ENCODE peak calls at places on chromosomes 6 and 20, in six cellular contexts. W is AG04449, J is thyroid gland, F is lower leg skin, S is mucosa of descending colon, N is cardiac fibroblast. Q is an unnamed sample.

GRCh38 chr6:45187841-45188240 is 140.3 kb upstream of the RUNX2 start:
- DNase-seq in N (peak), S (no peak), J (no peak), F (no peak), W (no peak), Q (peak)

GRCh38 chr6:116444092-116444491 is 17.1 kb upstream of the CALHM6 start:
- DNase-seq in W (no peak), N (peak), S (no peak), F (no peak), J (no peak), Q (no peak)

GRCh38 chr6:17086469-17086868 is 15.4 kb upstream of the STMND1 start:
- DNase-seq in S (no peak), N (peak), J (peak), W (peak), F (peak), Q (peak)

GRCh38 chr6:16684896-16685554 is 76.2 kb downstream of the ATXN1 start:
- DNase-seq in W (no peak), N (peak), J (no peak), F (no peak), S (no peak), Q (no peak)

GRCh38 chr6:142474446-142475289 is 172.9 kb downstream of the ADGRG6 start:
- DNase-seq in F (no peak), J (peak), S (no peak), N (peak), W (no peak), Q (peak)

GRCh38 chr20:60851826-60852704 is 400.0 kb upstream of the CDH4 start:
- DNase-seq in N (no peak), J (peak), S (no peak), F (peak), W (no peak), Q (no peak)

GRCh38 chr6:83432626-83433025 is 1.8 kb upstream of the ME1 start:
- DNase-seq in N (no peak), J (no peak), W (no peak), F (no peak), S (no peak), Q (no peak)

GRCh38 chr20:48708630-48709029 is 119.2 kb downstream of the PREX1 start:
- DNase-seq in N (no peak), J (no peak), W (no peak), S (no peak), F (no peak), Q (no peak)

GRCh38 chr6:6626227-6626626 is 37.7 kb downstream of the LY86 start:
- DNase-seq in W (no peak), F (no peak), N (no peak), S (no peak), J (no peak), Q (no peak)

GRCh38 chr20:46151936-46152335 is 33.8 kb downstream of the CD40 start:
- DNase-seq in F (no peak), J (no peak), W (no peak), N (no peak), S (no peak), Q (no peak)

GRCh38 chr6:15524736-15525401 is 138.0 kb downstream of the DTNBP1 start:
- DNase-seq in J (no peak), N (no peak), W (no peak), S (no peak), F (peak), Q (no peak)

GRCh38 chr20:19932170-19932667 is 84.9 kb upstream of the NAA20 start:
- DNase-seq in S (no peak), F (no peak), W (no peak), N (peak), J (no peak), Q (peak)

GRCh38 chr20:37096415-37097039 is 730 bp upstream of the RBL1 start:
- DNase-seq in W (no peak), S (no peak), N (no peak), F (peak), J (no peak), Q (no peak)

GRCh38 chr6:104566411-104566810 is 293.3 kb downstream of the HACE1 start:
- DNase-seq in F (no peak), N (peak), J (no peak), S (no peak), W (no peak), Q (no peak)

GRCh38 chr6:41498968-41499599 is 47.1 kb upstream of the FOXP4 start:
- DNase-seq in N (no peak), S (no peak), J (no peak), W (no peak), F (no peak), Q (no peak)

GRCh38 chr6:80638222-80639055 is 532.0 kb downstream of the BCKDHB start:
- DNase-seq in N (peak), J (peak), F (no peak), S (no peak), W (peak), Q (peak)

GRCh38 chr6:1608976-1609661 is 596 bp upstream of the FOXC1 start:
- DNase-seq in W (no peak), J (peak), S (no peak), F (peak), N (no peak), Q (no peak)

GRCh38 chr20:36154696-36155628 is at the start of gene EPB41L1:
- DNase-seq in N (no peak), J (no peak), S (no peak), W (no peak), F (peak), Q (peak)

GRCh38 chr6:137362878-137363804 is 131.1 kb downstream of the OLIG3 start:
- DNase-seq in N (no peak), W (no peak), F (no peak), J (no peak), S (no peak), Q (no peak)

GRCh38 chr6:136403166-136403980 is 113.7 kb upstream of the BCLAF1 start:
- DNase-seq in F (no peak), S (no peak), W (peak), N (peak), J (no peak), Q (peak)

GRCh38 chr6:157519255-157520116 is 138.5 kb downstream of the ZDHHC14 start:
- DNase-seq in J (no peak), N (no peak), S (no peak), F (no peak), W (no peak), Q (no peak)

GRCh38 chr20:63005862-63006564 is 751 bp downstream of the BHLHE23 start:
- DNase-seq in F (no peak), W (no peak), S (no peak), N (peak), J (no peak), Q (peak)

GRCh38 chr6:21128601-21129000 is 464.9 kb upstream of the SOX4 start:
- DNase-seq in F (no peak), S (no peak), J (no peak), W (no peak), N (no peak), Q (no peak)

GRCh38 chr6:13980534-13980933 is 55.8 kb downstream of the RNF182 start:
- DNase-seq in W (no peak), F (no peak), N (no peak), S (no peak), J (no peak), Q (no peak)

GRCh38 chr20:57996465-57996864 is 232.0 kb downstream of the ANKRD60 start:
- DNase-seq in N (no peak), F (no peak), W (no peak), J (no peak), S (no peak), Q (no peak)

GRCh38 chr6:133814235-133814634 is 74.7 kb upstream of the TCF21 start:
- DNase-seq in F (no peak), W (no peak), N (no peak), J (no peak), S (no peak), Q (no peak)

GRCh38 chr20:36499723-36500501 is 41.4 kb upstream of the MYL9 start:
- DNase-seq in J (no peak), W (no peak), S (no peak), N (peak), F (no peak), Q (no peak)

GRCh38 chr6:122007366-122007765 is 392.1 kb upstream of the HSF2 start:
- DNase-seq in N (no peak), S (no peak), J (no peak), W (no peak), F (no peak), Q (peak)

GRCh38 chr6:161549977-161550655 is 276.3 kb upstream of the AGPAT4 start:
- DNase-seq in N (no peak), J (no peak), W (no peak), S (no peak), F (no peak), Q (no peak)
- TF ChIP-seq CTCF in N (no peak), J (no peak), W (no peak), S (no peak), F (no peak), Q (no peak)

GRCh38 chr6:74115674-74116073 is 419.7 kb downstream of the CD109 start:
- DNase-seq in N (peak), S (no peak), W (no peak), F (no peak), J (no peak), Q (peak)
- H3K4me3 ChIP-seq in N (no peak), S (no peak), W (no peak), F (no peak), J (no peak), Q (no peak)

GRCh38 chr6:46828939-46829338 is 35.8 kb downstream of the MEP1A start:
- DNase-seq in J (no peak), S (no peak), N (no peak), W (no peak), F (no peak), Q (no peak)
- TF ChIP-seq CTCF in J (no peak), S (no peak), N (no peak), W (no peak), F (no peak), Q (no peak)

DNA sequence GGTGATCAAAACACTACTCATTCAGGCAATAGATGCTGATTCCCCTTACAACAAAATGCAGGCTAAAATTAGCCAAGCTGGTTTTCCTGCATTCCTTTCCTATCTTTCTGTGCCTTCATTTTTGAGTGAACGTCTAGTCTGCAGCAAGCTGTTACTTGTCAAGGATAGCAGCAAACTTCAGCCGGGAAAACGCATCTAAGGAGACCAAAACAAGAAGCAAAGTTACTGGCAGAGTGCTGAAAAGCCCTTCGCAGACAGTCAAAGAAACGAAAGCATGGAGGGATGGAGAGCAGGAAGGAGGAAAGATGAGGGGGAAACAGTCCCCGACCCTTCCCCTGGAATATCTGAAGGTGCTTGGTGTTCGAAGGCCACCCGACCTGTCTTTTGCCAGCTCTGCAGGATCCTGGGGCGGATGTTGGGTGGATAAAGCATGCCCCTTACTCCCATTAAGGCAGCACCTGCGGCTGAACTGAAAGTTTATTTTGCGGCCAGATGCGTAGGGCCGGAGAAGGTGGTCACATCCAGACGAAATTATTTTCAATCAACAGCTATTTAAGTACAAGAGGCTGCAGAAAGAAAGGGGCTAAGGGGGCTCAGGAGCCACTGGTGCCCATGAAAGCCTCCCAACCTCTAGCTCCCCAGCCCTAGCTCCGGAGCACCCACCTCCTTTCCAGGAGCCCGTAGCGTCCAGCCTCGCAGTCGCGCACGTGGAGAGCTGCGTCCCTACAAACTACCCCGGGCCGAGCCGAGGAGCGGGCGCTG is 538 bp downstream of the FERMT1 start:
- DNase-seq in N (peak), S (no peak), F (no peak), W (no peak), J (peak), Q (peak)
- H3K4me3 ChIP-seq in N (peak), S (peak), F (peak), W (peak), J (peak), Q (peak)

GRCh38 chr6:37579444-37580067 is 79.9 kb upstream of the CCDC167 start:
- DNase-seq in S (no peak), W (no peak), N (no peak), J (no peak), F (no peak), Q (no peak)
- TF ChIP-seq CTCF in S (no peak), W (no peak), N (no peak), J (no peak), F (no peak), Q (no peak)

GRCh38 chr20:21100590-21101452 is 5.3 kb downstream of the LINC00237 start:
- DNase-seq in N (peak), W (no peak), J (no peak), F (no peak), S (no peak), Q (peak)

GRCh38 chr20:21102252-21102609 is 3.9 kb downstream of the LINC00237 start:
- DNase-seq in S (no peak), N (no peak), J (no peak), W (no peak), F (peak), Q (peak)

GRCh38 chr20:21101453-21102251 is 4.5 kb downstream of the LINC00237 start:
- DNase-seq in W (no peak), S (no peak), F (peak), N (no peak), J (no peak), Q (peak)

GRCh38 chr20:21102691-21103311 is 3.4 kb downstream of the LINC00237 start:
- DNase-seq in J (peak), S (peak), W (no peak), F (peak), N (no peak), Q (peak)

DNA sequence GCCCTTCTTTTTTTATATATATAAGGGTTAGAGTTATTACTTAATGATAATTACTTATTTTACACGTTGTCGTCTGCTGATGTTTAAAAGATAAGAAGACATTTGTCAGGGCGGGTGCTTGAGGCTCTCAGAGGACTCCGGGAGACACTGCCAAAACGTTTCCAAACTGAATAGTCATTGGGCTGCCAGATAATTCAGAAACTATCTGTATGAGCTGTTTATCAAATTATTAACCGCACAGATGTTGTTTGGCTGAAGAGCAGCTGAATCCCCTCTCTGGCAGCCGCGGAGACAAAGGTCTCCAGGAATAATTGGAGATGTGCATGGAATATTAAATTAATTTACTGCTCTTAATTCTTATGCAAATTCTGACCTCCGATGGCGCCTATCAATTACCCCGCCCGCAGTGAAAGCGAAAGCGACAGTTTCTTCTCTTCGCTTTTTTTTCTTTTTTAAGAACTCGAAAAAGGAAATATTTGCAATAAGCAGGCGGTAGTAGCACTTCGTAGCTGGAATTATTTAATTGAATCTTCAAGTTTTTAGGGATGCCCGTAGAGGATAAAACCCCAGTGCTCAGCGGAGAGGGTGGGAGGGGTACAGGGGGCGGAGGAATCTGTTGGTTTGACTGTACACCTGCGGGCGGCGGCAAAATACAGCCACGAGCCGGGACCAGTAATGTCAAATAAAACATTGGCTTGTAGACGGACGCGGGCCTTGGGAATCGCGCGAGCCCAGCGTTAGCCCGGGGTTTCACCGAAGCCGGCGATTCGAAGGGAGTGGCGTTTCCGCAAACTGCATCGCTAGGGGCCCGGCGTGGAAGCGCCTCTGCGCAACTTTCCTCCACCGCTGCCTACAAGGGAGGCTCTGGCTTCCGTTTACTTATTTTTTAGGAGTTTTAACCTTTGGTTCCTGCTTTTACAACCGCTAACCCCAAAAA is 6.2 kb downstream of the LINC00237 start:
- DNase-seq in N (peak), J (no peak), F (peak), W (no peak), S (peak), Q (no peak)
- H3K4me3 ChIP-seq in N (peak), J (peak), F (peak), W (peak), S (no peak), Q (peak)